ENCODE peak calls at places on chromosomes 3 and 15, in seven cellular contexts. B is nephron progenitor cell, Q is M059J, P is cardiac fibroblast, Z is A172, O is neural progenitor cell, Y is upper lobe of left lung. N is an unnamed sample.
A peak's percentile ranks its signal among the peaks of the same experiment; 100 is the strongest.

GRCh38 chr3:40598338-40598737 is 73.6 kb downstream of the ZNF621 start:
- DNase-seq in B (no peak), Q (no peak), P (no peak), Z (no peak), O (no peak), Y (no peak), N (no peak)

GRCh38 chr3:58306662-58307286 is 454 bp downstream of the HTD2 start:
- DNase-seq in B (peak; percentile 40), Q (peak; percentile 34), P (peak; percentile 19), Z (no peak), O (peak; percentile 65), Y (peak; percentile 58), N (peak; percentile 31)

GRCh38 chr15:97978408-97979130 is 18.1 kb downstream of the ARRDC4 start:
- DNase-seq in B (no peak), Q (peak; percentile 87), P (peak; percentile 22), Z (no peak), O (no peak), Y (no peak), N (no peak)

GRCh38 chr15:83092309-83092976 is 15.0 kb upstream of the TM6SF1 start:
- DNase-seq in B (no peak), Q (no peak), P (peak; percentile 81), Z (no peak), O (no peak), Y (no peak), N (peak; percentile 84)

GRCh38 chr3:168077091-168077490 is 18.6 kb downstream of the GOLIM4 start:
- DNase-seq in B (no peak), Q (peak; percentile 69), P (no peak), Z (no peak), O (no peak), Y (no peak), N (no peak)

GRCh38 chr15:91132079-91132478 is 32.0 kb downstream of the SV2B start:
- DNase-seq in B (no peak), Q (no peak), P (no peak), Z (no peak), O (no peak), Y (no peak), N (no peak)

GRCh38 chr3:61439116-61439459 is 122.3 kb upstream of the PTPRG start:
- DNase-seq in B (no peak), Q (no peak), P (no peak), Z (no peak), O (no peak), Y (no peak), N (no peak)

GRCh38 chr3:138186803-138187295 is 252 bp upstream of the ARMC8 start:
- DNase-seq in B (peak; percentile 88), Q (peak; percentile 87), P (peak; percentile 92), Z (no peak), O (peak; percentile 95), Y (peak; percentile 97), N (peak; percentile 91)

GRCh38 chr3:52065264-52065756 is 8.9 kb upstream of the DUSP7 start:
- DNase-seq in B (no peak), Q (no peak), P (no peak), Z (no peak), O (no peak), Y (no peak), N (no peak)

GRCh38 chr3:134656211-134656800 is 5.5 kb upstream of the KY start:
- DNase-seq in B (no peak), Q (no peak), P (no peak), Z (no peak), O (no peak), Y (no peak), N (no peak)

GRCh38 chr3:151969026-151969658 is 95.7 kb downstream of the SUCNR1 start:
- DNase-seq in B (no peak), Q (no peak), P (no peak), Z (no peak), O (peak; percentile 20), Y (no peak), N (no peak)

GRCh38 chr3:185737020-185737419 is 87.8 kb downstream of the IGF2BP2 start:
- DNase-seq in B (no peak), Q (no peak), P (peak; percentile 59), Z (peak; percentile 59), O (no peak), Y (no peak), N (peak; percentile 63)

GRCh38 chr15:93035953-93036810 is 52.8 kb downstream of the RGMA start:
- DNase-seq in B (peak; percentile 46), Q (no peak), P (peak; percentile 45), Z (no peak), O (peak; percentile 50), Y (peak; percentile 67), N (peak; percentile 53)

GRCh38 chr15:89149501-89150101 is 61.3 kb downstream of the ABHD2 start:
- DNase-seq in B (no peak), Q (no peak), P (no peak), Z (no peak), O (no peak), Y (no peak), N (no peak)

GRCh38 chr15:56261854-56262509 is 18.3 kb upstream of the RFX7 start:
- DNase-seq in B (no peak), Q (peak; percentile 50), P (no peak), Z (peak; percentile 46), O (no peak), Y (no peak), N (no peak)

GRCh38 chr3:79973482-79973881 is 205.7 kb upstream of the ROBO1 start:
- DNase-seq in B (no peak), Q (no peak), P (no peak), Z (no peak), O (no peak), Y (no peak), N (no peak)

GRCh38 chr3:194272221-194272620 is 78.9 kb downstream of the CPN2 start:
- DNase-seq in B (no peak), Q (no peak), P (no peak), Z (no peak), O (no peak), Y (peak; percentile 55), N (no peak)

GRCh38 chr15:62734706-62735105 is 307.8 kb upstream of the TPM1 start:
- DNase-seq in B (no peak), Q (no peak), P (no peak), Z (no peak), O (peak; percentile 50), Y (no peak), N (no peak)

GRCh38 chr15:43974852-43975251 is 148.1 kb downstream of the WDR76 start:
- DNase-seq in B (no peak), Q (peak; percentile 85), P (no peak), Z (no peak), O (peak; percentile 85), Y (no peak), N (no peak)

GRCh38 chr15:68419301-68420175 is 12.4 kb downstream of the ITGA11 start:
- DNase-seq in B (no peak), Q (peak; percentile 29), P (no peak), Z (no peak), O (no peak), Y (no peak), N (no peak)

GRCh38 chr3:127065138-127065427 is 82.2 kb downstream of the PLXNA1 start:
- DNase-seq in B (no peak), Q (no peak), P (no peak), Z (no peak), O (no peak), Y (no peak), N (no peak)

GRCh38 chr3:49028673-49029562 is at the start of gene IMPDH2:
- DNase-seq in B (peak; percentile 93), Q (peak; percentile 81), P (peak; percentile 95), Z (peak; percentile 82), O (peak; percentile 98), Y (peak; percentile 99), N (peak; percentile 94)

GRCh38 chr15:101684384-101684783 is 32.2 kb upstream of the TM2D3 start:
- DNase-seq in B (no peak), Q (peak; percentile 64), P (peak; percentile 69), Z (peak; percentile 63), O (no peak), Y (no peak), N (peak; percentile 70)

GRCh38 chr3:109973733-109974132 is 636.4 kb upstream of the DPPA4 start:
- DNase-seq in B (peak; percentile 14), Q (no peak), P (peak; percentile 22), Z (peak; percentile 8), O (no peak), Y (no peak), N (peak; percentile 45)

GRCh38 chr15:96362759-96363678 is 32.5 kb downstream of the NR2F2 start:
- DNase-seq in B (peak; percentile 64), Q (no peak), P (no peak), Z (no peak), O (peak; percentile 91), Y (peak; percentile 55), N (no peak)

GRCh38 chr3:78507196-78507984 is 1260.4 kb downstream of the ROBO1 start:
- DNase-seq in B (no peak), Q (peak; percentile 59), P (no peak), Z (no peak), O (no peak), Y (no peak), N (no peak)

GRCh38 chr3:17166369-17166768 is 281.6 kb downstream of the PLCL2 start:
- DNase-seq in B (no peak), Q (no peak), P (no peak), Z (no peak), O (no peak), Y (no peak), N (no peak)

GRCh38 chr3:81045976-81046375 is 715.5 kb downstream of the GBE1 start:
- DNase-seq in B (no peak), Q (no peak), P (no peak), Z (no peak), O (no peak), Y (no peak), N (no peak)

N was measured in fibroblast of pulmonary artery.